ENCODE peak calls at places on chromosomes 5 and 9, in nine cellular contexts. One of them, this sample, is unnamed.

GRCh38 chr5:123174916-123175481 is 86.0 kb downstream of the PRDM6 start:
- DNase-seq in GM23248: no peak
- DNase-seq in mammary epithelial cell: no peak
- DNase-seq in PC-3: no peak
- DNase-seq in neuronal stem cell: no peak
- DNase-seq in IMR-90: no peak
- DNase-seq in mesendoderm: peak; percentile 41
- DNase-seq in HCT116: no peak
- DNase-seq in SK-N-MC: no peak
- DNase-seq in this sample: no peak

GRCh38 chr5:107515521-107515920 is 155.2 kb downstream of the EFNA5 start:
- DNase-seq in GM23248: no peak
- DNase-seq in mammary epithelial cell: no peak
- DNase-seq in PC-3: no peak
- DNase-seq in neuronal stem cell: no peak
- DNase-seq in IMR-90: no peak
- DNase-seq in mesendoderm: no peak
- DNase-seq in HCT116: no peak
- DNase-seq in SK-N-MC: no peak
- DNase-seq in this sample: no peak

GRCh38 chr5:144125163-144125726 is 45.2 kb downstream of the YIPF5 start:
- DNase-seq in GM23248: no peak
- DNase-seq in mammary epithelial cell: no peak
- DNase-seq in PC-3: no peak
- DNase-seq in neuronal stem cell: no peak
- DNase-seq in IMR-90: peak; percentile 25
- DNase-seq in mesendoderm: peak; percentile 25
- DNase-seq in HCT116: no peak
- DNase-seq in SK-N-MC: no peak
- DNase-seq in this sample: no peak

GRCh38 chr5:65774346-65774745 is 52.3 kb downstream of the NLN start:
- DNase-seq in GM23248: peak; percentile 89
- DNase-seq in mammary epithelial cell: peak; percentile 86
- DNase-seq in PC-3: peak; percentile 25
- DNase-seq in neuronal stem cell: no peak
- DNase-seq in IMR-90: peak; percentile 90
- DNase-seq in mesendoderm: no peak
- DNase-seq in HCT116: no peak
- DNase-seq in SK-N-MC: peak; percentile 82
- DNase-seq in this sample: no peak

GRCh38 chr9:111000202-111000601 is 38.1 kb downstream of the LPAR1 start:
- DNase-seq in GM23248: no peak
- DNase-seq in mammary epithelial cell: no peak
- DNase-seq in PC-3: no peak
- DNase-seq in neuronal stem cell: no peak
- DNase-seq in IMR-90: no peak
- DNase-seq in mesendoderm: no peak
- DNase-seq in HCT116: no peak
- DNase-seq in SK-N-MC: no peak
- DNase-seq in this sample: no peak

GRCh38 chr5:167684251-167684650 is 607.2 kb upstream of the WWC1 start:
- DNase-seq in GM23248: peak; percentile 40
- DNase-seq in mammary epithelial cell: peak; percentile 44
- DNase-seq in PC-3: peak; percentile 43
- DNase-seq in neuronal stem cell: no peak
- DNase-seq in IMR-90: peak; percentile 15
- DNase-seq in mesendoderm: no peak
- DNase-seq in HCT116: no peak
- DNase-seq in SK-N-MC: no peak
- DNase-seq in this sample: no peak

GRCh38 chr5:141547921-141548320 is 59.0 kb downstream of the PCDHGC5 start:
- DNase-seq in GM23248: no peak
- DNase-seq in mammary epithelial cell: no peak
- DNase-seq in PC-3: no peak
- DNase-seq in neuronal stem cell: no peak
- DNase-seq in IMR-90: no peak
- DNase-seq in mesendoderm: no peak
- DNase-seq in HCT116: no peak
- DNase-seq in SK-N-MC: no peak
- DNase-seq in this sample: no peak

GRCh38 chr9:120532475-120532874 is 47.5 kb downstream of the CDK5RAP2 start:
- DNase-seq in GM23248: peak; percentile 73
- DNase-seq in mammary epithelial cell: peak; percentile 89
- DNase-seq in PC-3: peak; percentile 70
- DNase-seq in neuronal stem cell: no peak
- DNase-seq in IMR-90: no peak
- DNase-seq in mesendoderm: no peak
- DNase-seq in HCT116: peak; percentile 45
- DNase-seq in SK-N-MC: no peak
- DNase-seq in this sample: no peak

GRCh38 chr9:132575005-132575609 is 7.3 kb upstream of the BARHL1 start:
- DNase-seq in GM23248: peak; percentile 83
- DNase-seq in mammary epithelial cell: peak; percentile 57
- DNase-seq in PC-3: peak; percentile 72
- DNase-seq in neuronal stem cell: no peak
- DNase-seq in IMR-90: peak; percentile 67
- DNase-seq in mesendoderm: peak; percentile 85
- DNase-seq in HCT116: peak; percentile 62
- DNase-seq in SK-N-MC: no peak
- DNase-seq in this sample: peak; percentile 93

GRCh38 chr5:27191786-27192505 is 153.6 kb upstream of the CDH9 start:
- DNase-seq in GM23248: peak; percentile 23
- DNase-seq in mammary epithelial cell: peak; percentile 31
- DNase-seq in PC-3: peak; percentile 30
- DNase-seq in neuronal stem cell: no peak
- DNase-seq in IMR-90: peak; percentile 10
- DNase-seq in mesendoderm: no peak
- DNase-seq in HCT116: no peak
- DNase-seq in SK-N-MC: peak; percentile 14
- DNase-seq in this sample: no peak

GRCh38 chr5:78905084-78905938 is 79.8 kb downstream of the ARSB start:
- DNase-seq in GM23248: peak; percentile 47
- DNase-seq in mammary epithelial cell: no peak
- DNase-seq in PC-3: no peak
- DNase-seq in neuronal stem cell: no peak
- DNase-seq in IMR-90: peak; percentile 51
- DNase-seq in mesendoderm: no peak
- DNase-seq in HCT116: no peak
- DNase-seq in SK-N-MC: no peak
- DNase-seq in this sample: no peak

GRCh38 chr5:96652769-96653455 is 9.3 kb upstream of the CAST start:
- DNase-seq in GM23248: no peak
- DNase-seq in mammary epithelial cell: peak; percentile 73
- DNase-seq in PC-3: peak; percentile 76
- DNase-seq in neuronal stem cell: no peak
- DNase-seq in IMR-90: peak; percentile 30
- DNase-seq in mesendoderm: peak; percentile 25
- DNase-seq in HCT116: no peak
- DNase-seq in SK-N-MC: peak; percentile 50
- DNase-seq in this sample: no peak

GRCh38 chr5:118611332-118611945 is 376.9 kb downstream of the DTWD2 start:
- DNase-seq in GM23248: peak; percentile 57
- DNase-seq in mammary epithelial cell: peak; percentile 25
- DNase-seq in PC-3: peak; percentile 27
- DNase-seq in neuronal stem cell: peak; percentile 18
- DNase-seq in IMR-90: peak; percentile 17
- DNase-seq in mesendoderm: peak; percentile 53
- DNase-seq in HCT116: peak; percentile 19
- DNase-seq in SK-N-MC: no peak
- DNase-seq in this sample: no peak

GRCh38 chr5:129670944-129671343 is 77.0 kb upstream of the MINAR2 start:
- DNase-seq in GM23248: peak; percentile 14
- DNase-seq in mammary epithelial cell: peak; percentile 50
- DNase-seq in PC-3: peak; percentile 61
- DNase-seq in neuronal stem cell: no peak
- DNase-seq in IMR-90: peak; percentile 70
- DNase-seq in mesendoderm: peak; percentile 2
- DNase-seq in HCT116: no peak
- DNase-seq in SK-N-MC: no peak
- DNase-seq in this sample: no peak

GRCh38 chr5:167754501-167754941 is 536.9 kb upstream of the WWC1 start:
- DNase-seq in GM23248: peak; percentile 84
- DNase-seq in mammary epithelial cell: no peak
- DNase-seq in PC-3: peak; percentile 12
- DNase-seq in neuronal stem cell: no peak
- DNase-seq in IMR-90: no peak
- DNase-seq in mesendoderm: peak; percentile 19
- DNase-seq in HCT116: no peak
- DNase-seq in SK-N-MC: peak; percentile 87
- DNase-seq in this sample: no peak

GRCh38 chr9:3920586-3921582 is 379.0 kb downstream of the GLIS3 start:
- DNase-seq in GM23248: no peak
- DNase-seq in mammary epithelial cell: no peak
- DNase-seq in PC-3: peak; percentile 32
- DNase-seq in neuronal stem cell: no peak
- DNase-seq in IMR-90: peak; percentile 15
- DNase-seq in mesendoderm: no peak
- DNase-seq in HCT116: no peak
- DNase-seq in SK-N-MC: no peak
- DNase-seq in this sample: no peak

GRCh38 chr5:2687746-2688145 is 63.7 kb downstream of the IRX2 start:
- DNase-seq in GM23248: no peak
- DNase-seq in mammary epithelial cell: no peak
- DNase-seq in PC-3: no peak
- DNase-seq in neuronal stem cell: no peak
- DNase-seq in IMR-90: no peak
- DNase-seq in mesendoderm: no peak
- DNase-seq in HCT116: no peak
- DNase-seq in SK-N-MC: no peak
- DNase-seq in this sample: no peak

GRCh38 chr5:175825906-175826305 is 45.5 kb upstream of the CPLX2 start:
- DNase-seq in GM23248: no peak
- DNase-seq in mammary epithelial cell: no peak
- DNase-seq in PC-3: no peak
- DNase-seq in neuronal stem cell: no peak
- DNase-seq in IMR-90: no peak
- DNase-seq in mesendoderm: no peak
- DNase-seq in HCT116: no peak
- DNase-seq in SK-N-MC: no peak
- DNase-seq in this sample: no peak

GRCh38 chr9:14910178-14910805 is at the start of gene FREM1:
- DNase-seq in GM23248: peak; percentile 45
- DNase-seq in mammary epithelial cell: no peak
- DNase-seq in PC-3: no peak
- DNase-seq in neuronal stem cell: peak; percentile 48
- DNase-seq in IMR-90: no peak
- DNase-seq in mesendoderm: peak; percentile 89
- DNase-seq in HCT116: no peak
- DNase-seq in SK-N-MC: no peak
- DNase-seq in this sample: peak; percentile 82
- H3K4me3 ChIP-seq in GM23248: peak within 1 kb of the TSS; percentile 59
- H3K4me3 ChIP-seq in mammary epithelial cell: no peak within 1 kb of the TSS
- H3K4me3 ChIP-seq in PC-3: peak within 1 kb of the TSS; percentile 47
- H3K4me3 ChIP-seq in neuronal stem cell: peak within 1 kb of the TSS; percentile 57
- H3K4me3 ChIP-seq in IMR-90: no peak within 1 kb of the TSS
- H3K4me3 ChIP-seq in mesendoderm: no peak within 1 kb of the TSS
- H3K4me3 ChIP-seq in HCT116: no peak within 1 kb of the TSS
- H3K4me3 ChIP-seq in SK-N-MC: peak within 1 kb of the TSS; percentile 74
- H3K4me3 ChIP-seq in this sample: peak within 1 kb of the TSS; percentile 51

DNA sequence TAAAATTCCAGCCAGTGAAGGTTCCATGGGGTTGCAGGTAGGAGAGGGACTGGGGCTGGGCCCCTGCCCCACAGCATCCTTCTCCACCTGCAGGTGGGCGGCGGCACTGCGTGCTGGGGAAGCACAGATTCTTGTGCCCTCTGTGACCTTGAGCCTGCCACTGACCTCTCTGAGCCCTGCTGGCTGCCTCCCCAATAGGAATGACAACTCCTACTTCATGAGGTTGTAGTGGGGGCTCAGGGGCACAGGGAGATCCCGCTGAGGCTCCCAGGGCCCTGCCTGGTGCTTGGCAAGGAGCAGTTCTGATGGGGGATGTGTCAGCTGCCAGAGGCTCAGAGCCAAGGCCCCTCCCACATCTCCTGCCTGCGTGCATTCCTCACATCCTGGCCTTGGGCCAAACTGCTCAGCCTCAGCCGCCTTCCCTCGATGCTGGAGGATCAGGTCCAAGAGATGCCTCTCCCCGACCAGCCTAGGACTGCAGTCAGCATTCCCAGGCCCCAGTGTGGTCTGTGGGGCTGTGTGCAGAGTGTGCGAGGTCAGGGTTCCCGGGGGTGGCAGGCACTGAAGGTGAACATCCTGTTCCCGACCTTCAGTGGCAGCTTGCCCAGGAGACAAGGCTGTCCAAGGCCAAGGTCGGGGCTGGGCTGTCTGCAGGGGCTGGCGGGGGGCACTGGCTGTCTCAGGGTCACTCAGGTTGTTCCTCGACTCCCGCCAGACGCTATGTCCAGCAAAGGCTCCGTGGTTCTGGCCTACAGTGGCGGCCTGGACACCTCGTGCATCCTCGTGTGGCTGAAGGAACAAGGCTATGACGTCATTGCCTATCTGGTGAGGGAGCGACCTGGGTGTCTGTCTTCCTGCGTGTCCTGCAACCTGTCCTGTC is 7.0 kb downstream of the ASS1 start:
- DNase-seq in GM23248: peak; percentile 98
- DNase-seq in mammary epithelial cell: peak; percentile 84
- DNase-seq in PC-3: peak; percentile 84
- DNase-seq in neuronal stem cell: no peak
- DNase-seq in IMR-90: peak; percentile 95
- DNase-seq in mesendoderm: peak; percentile 80
- DNase-seq in HCT116: no peak
- DNase-seq in SK-N-MC: peak; percentile 73
- DNase-seq in this sample: peak; percentile 96
- H3K9ac ChIP-seq in GM23248: no peak overlapping the region
- H3K9ac ChIP-seq in mammary epithelial cell: no peak overlapping the region
- H3K9ac ChIP-seq in PC-3: no peak overlapping the region
- H3K9ac ChIP-seq in neuronal stem cell: peak overlapping the region; percentile 30
- H3K9ac ChIP-seq in IMR-90: no peak overlapping the region
- H3K9ac ChIP-seq in mesendoderm: no peak overlapping the region
- H3K9ac ChIP-seq in HCT116: peak overlapping the region; percentile 7
- H3K9ac ChIP-seq in SK-N-MC: no peak overlapping the region
- H3K9ac ChIP-seq in this sample: no peak overlapping the region

DNA sequence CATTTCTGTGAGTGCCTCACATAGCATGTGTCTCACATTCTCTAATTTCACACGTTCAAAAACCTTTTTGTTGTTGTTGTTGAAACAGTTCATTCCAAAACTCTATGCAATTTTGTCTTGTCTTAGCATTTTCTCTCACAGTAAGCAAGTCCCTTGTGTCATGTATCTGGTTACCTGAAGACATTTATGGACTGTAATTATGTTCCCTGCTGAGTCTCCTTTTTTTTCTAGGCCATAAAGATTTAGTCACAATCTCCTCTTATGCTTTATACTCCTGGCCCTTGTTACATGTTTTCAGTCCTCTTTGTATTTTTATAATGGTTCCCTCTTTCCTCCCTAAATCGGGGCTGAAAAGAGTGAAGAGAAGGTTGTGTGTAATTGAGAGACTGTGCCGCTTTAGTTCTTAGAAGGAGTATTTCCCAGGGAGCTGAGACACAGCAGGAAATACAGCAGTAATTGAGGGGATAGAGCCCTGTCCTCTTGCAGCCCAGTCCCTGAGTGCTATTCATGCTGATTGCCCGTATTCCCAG is 521.2 kb upstream of the SEMA6A start:
- DNase-seq in GM23248: no peak
- DNase-seq in mammary epithelial cell: no peak
- DNase-seq in PC-3: no peak
- DNase-seq in neuronal stem cell: no peak
- DNase-seq in IMR-90: no peak
- DNase-seq in mesendoderm: peak; percentile 70
- DNase-seq in HCT116: no peak
- DNase-seq in SK-N-MC: no peak
- DNase-seq in this sample: no peak
- H3K27ac ChIP-seq in GM23248: no peak overlapping the region
- H3K27ac ChIP-seq in mammary epithelial cell: no peak overlapping the region
- H3K27ac ChIP-seq in PC-3: no peak overlapping the region
- H3K27ac ChIP-seq in neuronal stem cell: peak overlapping the region; percentile 66
- H3K27ac ChIP-seq in IMR-90: no peak overlapping the region
- H3K27ac ChIP-seq in mesendoderm: peak overlapping the region; percentile 51
- H3K27ac ChIP-seq in HCT116: no peak overlapping the region
- H3K27ac ChIP-seq in SK-N-MC: no peak overlapping the region
- H3K27ac ChIP-seq in this sample: no peak overlapping the region

GRCh38 chr5:36950586-36951457 is 74.3 kb downstream of the NIPBL start:
- DNase-seq in GM23248: peak; percentile 78
- DNase-seq in mammary epithelial cell: peak; percentile 63
- DNase-seq in PC-3: peak; percentile 83
- DNase-seq in neuronal stem cell: no peak
- DNase-seq in IMR-90: peak; percentile 64
- DNase-seq in mesendoderm: no peak
- DNase-seq in HCT116: no peak
- DNase-seq in SK-N-MC: no peak
- DNase-seq in this sample: no peak
- H3K4me3 ChIP-seq in GM23248: peak overlapping the region; percentile 58
- H3K4me3 ChIP-seq in mammary epithelial cell: no peak overlapping the region
- H3K4me3 ChIP-seq in PC-3: peak overlapping the region; percentile 2
- H3K4me3 ChIP-seq in neuronal stem cell: no peak overlapping the region
- H3K4me3 ChIP-seq in IMR-90: peak overlapping the region; percentile 5
- H3K4me3 ChIP-seq in mesendoderm: no peak overlapping the region
- H3K4me3 ChIP-seq in HCT116: no peak overlapping the region
- H3K4me3 ChIP-seq in SK-N-MC: no peak overlapping the region
- H3K4me3 ChIP-seq in this sample: no peak overlapping the region